ENCODE peak calls at places on chromosomes 13 and 19, in six cellular contexts. One of them, this sample, is unnamed.

GRCh38 chr19:17448190-17448967 is at the start of gene TMEM221:
- DNase-seq in heart left ventricle: peak; percentile 53
- DNase-seq in fibroblast of lung: no peak
- DNase-seq in A673: peak; percentile 60
- DNase-seq in fibroblast of the aortic adventitia: no peak
- DNase-seq in progenitor cell of endocrine pancreas: peak; percentile 71
- DNase-seq in this sample: peak; percentile 83

GRCh38 chr13:76229281-76229680 is 593.2 kb downstream of the LMO7 start:
- DNase-seq in progenitor cell of endocrine pancreas: no peak
- DNase-seq in heart left ventricle: no peak
- DNase-seq in fibroblast of lung: no peak
- DNase-seq in fibroblast of the aortic adventitia: no peak
- DNase-seq in A673: no peak
- DNase-seq in this sample: no peak

GRCh38 chr19:55720801-55721200 is 17.4 kb downstream of the NLRP9 start:
- DNase-seq in progenitor cell of endocrine pancreas: no peak
- DNase-seq in heart left ventricle: no peak
- DNase-seq in fibroblast of lung: no peak
- DNase-seq in fibroblast of the aortic adventitia: no peak
- DNase-seq in A673: no peak
- DNase-seq in this sample: no peak

GRCh38 chr13:26253262-26253786 is 605 bp upstream of the CDK8 start:
- DNase-seq in fibroblast of lung: no peak
- DNase-seq in fibroblast of the aortic adventitia: no peak
- DNase-seq in heart left ventricle: no peak
- DNase-seq in A673: no peak
- DNase-seq in progenitor cell of endocrine pancreas: no peak
- DNase-seq in this sample: no peak

GRCh38 chr13:33678906-33679657 is 138.9 kb upstream of the RFC3 start:
- DNase-seq in A673: no peak
- DNase-seq in heart left ventricle: peak; percentile 66
- DNase-seq in fibroblast of lung: peak; percentile 34
- DNase-seq in fibroblast of the aortic adventitia: peak; percentile 87
- DNase-seq in progenitor cell of endocrine pancreas: no peak
- DNase-seq in this sample: peak; percentile 87

GRCh38 chr19:15631817-15632216 is 8.9 kb upstream of the CYP4F3 start:
- DNase-seq in A673: peak; percentile 54
- DNase-seq in fibroblast of the aortic adventitia: no peak
- DNase-seq in heart left ventricle: no peak
- DNase-seq in progenitor cell of endocrine pancreas: no peak
- DNase-seq in fibroblast of lung: no peak
- DNase-seq in this sample: peak; percentile 9

GRCh38 chr13:112510002-112510780 is 77.8 kb downstream of the TUBGCP3 start:
- DNase-seq in A673: peak; percentile 65
- DNase-seq in heart left ventricle: no peak
- DNase-seq in fibroblast of the aortic adventitia: peak; percentile 70
- DNase-seq in fibroblast of lung: peak; percentile 76
- DNase-seq in progenitor cell of endocrine pancreas: no peak
- DNase-seq in this sample: peak; percentile 15

GRCh38 chr13:113776231-113777125 is 17.5 kb downstream of the TMEM255B start:
- DNase-seq in heart left ventricle: no peak
- DNase-seq in A673: no peak
- DNase-seq in fibroblast of lung: no peak
- DNase-seq in progenitor cell of endocrine pancreas: no peak
- DNase-seq in fibroblast of the aortic adventitia: no peak
- DNase-seq in this sample: no peak

GRCh38 chr13:98056839-98057410 is 86.0 kb upstream of the FARP1 start:
- DNase-seq in fibroblast of the aortic adventitia: no peak
- DNase-seq in progenitor cell of endocrine pancreas: no peak
- DNase-seq in heart left ventricle: no peak
- DNase-seq in fibroblast of lung: no peak
- DNase-seq in A673: no peak
- DNase-seq in this sample: no peak

GRCh38 chr19:35753634-35754364 is 3.0 kb downstream of the HSPB6 start:
- DNase-seq in heart left ventricle: peak; percentile 42
- DNase-seq in A673: no peak
- DNase-seq in fibroblast of the aortic adventitia: peak; percentile 41
- DNase-seq in progenitor cell of endocrine pancreas: no peak
- DNase-seq in fibroblast of lung: peak; percentile 34
- DNase-seq in this sample: no peak

GRCh38 chr19:2192862-2193261 is 29.1 kb downstream of the DOT1L start:
- DNase-seq in fibroblast of lung: no peak
- DNase-seq in fibroblast of the aortic adventitia: no peak
- DNase-seq in progenitor cell of endocrine pancreas: no peak
- DNase-seq in heart left ventricle: no peak
- DNase-seq in A673: no peak
- DNase-seq in this sample: no peak

GRCh38 chr13:82772802-82773201 is 1109.5 kb downstream of the SLITRK1 start:
- DNase-seq in A673: peak; percentile 14
- DNase-seq in fibroblast of the aortic adventitia: peak; percentile 40
- DNase-seq in fibroblast of lung: peak; percentile 87
- DNase-seq in progenitor cell of endocrine pancreas: no peak
- DNase-seq in heart left ventricle: no peak
- DNase-seq in this sample: no peak

GRCh38 chr19:57363734-57364181 is 407 bp downstream of the TRAPPC2B start:
- DNase-seq in progenitor cell of endocrine pancreas: no peak
- DNase-seq in fibroblast of lung: no peak
- DNase-seq in heart left ventricle: no peak
- DNase-seq in A673: peak; percentile 8
- DNase-seq in fibroblast of the aortic adventitia: no peak
- DNase-seq in this sample: no peak

GRCh38 chr13:21909331-21909730 is 238.5 kb downstream of the FGF9 start:
- DNase-seq in fibroblast of the aortic adventitia: no peak
- DNase-seq in fibroblast of lung: no peak
- DNase-seq in progenitor cell of endocrine pancreas: no peak
- DNase-seq in A673: no peak
- DNase-seq in heart left ventricle: no peak
- DNase-seq in this sample: no peak

GRCh38 chr19:7917292-7918061 is 2.7 kb upstream of the SNAPC2 start:
- DNase-seq in A673: peak; percentile 79
- DNase-seq in fibroblast of lung: peak; percentile 61
- DNase-seq in fibroblast of the aortic adventitia: peak; percentile 45
- DNase-seq in heart left ventricle: no peak
- DNase-seq in progenitor cell of endocrine pancreas: no peak
- DNase-seq in this sample: peak; percentile 76

GRCh38 chr19:1070576-1070930 is 3.6 kb downstream of the ARHGAP45 start:
- DNase-seq in progenitor cell of endocrine pancreas: no peak
- DNase-seq in heart left ventricle: no peak
- DNase-seq in A673: peak; percentile 73
- DNase-seq in fibroblast of the aortic adventitia: no peak
- DNase-seq in fibroblast of lung: no peak
- DNase-seq in this sample: no peak

GRCh38 chr19:13937479-13938360 is 497 bp downstream of the PODNL1 start:
- DNase-seq in fibroblast of the aortic adventitia: no peak
- DNase-seq in heart left ventricle: no peak
- DNase-seq in A673: no peak
- DNase-seq in fibroblast of lung: no peak
- DNase-seq in progenitor cell of endocrine pancreas: no peak
- DNase-seq in this sample: no peak

GRCh38 chr13:38308736-38309135 is 40.9 kb upstream of the UFM1 start:
- DNase-seq in A673: no peak
- DNase-seq in progenitor cell of endocrine pancreas: no peak
- DNase-seq in fibroblast of lung: peak; percentile 2
- DNase-seq in fibroblast of the aortic adventitia: peak; percentile 26
- DNase-seq in heart left ventricle: no peak
- DNase-seq in this sample: no peak

GRCh38 chr19:55690769-55691545 is 15.9 kb downstream of the EPN1 start:
- DNase-seq in fibroblast of lung: no peak
- DNase-seq in A673: no peak
- DNase-seq in fibroblast of the aortic adventitia: no peak
- DNase-seq in progenitor cell of endocrine pancreas: no peak
- DNase-seq in heart left ventricle: peak; percentile 24
- DNase-seq in this sample: no peak

GRCh38 chr13:92297971-92298942 is 899.8 kb downstream of the GPC5 start:
- DNase-seq in fibroblast of the aortic adventitia: no peak
- DNase-seq in heart left ventricle: no peak
- DNase-seq in A673: no peak
- DNase-seq in progenitor cell of endocrine pancreas: no peak
- DNase-seq in fibroblast of lung: no peak
- DNase-seq in this sample: no peak

GRCh38 chr19:12935071-12935470 is 1.6 kb upstream of the FARSA start:
- DNase-seq in fibroblast of the aortic adventitia: no peak
- DNase-seq in A673: no peak
- DNase-seq in fibroblast of lung: no peak
- DNase-seq in heart left ventricle: no peak
- DNase-seq in progenitor cell of endocrine pancreas: no peak
- DNase-seq in this sample: no peak

GRCh38 chr19:10431943-10432735 is 11.8 kb downstream of the PDE4A start:
- DNase-seq in heart left ventricle: peak; percentile 73
- DNase-seq in fibroblast of the aortic adventitia: peak; percentile 27
- DNase-seq in A673: peak; percentile 61
- DNase-seq in progenitor cell of endocrine pancreas: no peak
- DNase-seq in fibroblast of lung: no peak
- DNase-seq in this sample: peak; percentile 73

GRCh38 chr19:58022283-58022660 is 11.6 kb upstream of the ZSCAN1 start:
- DNase-seq in heart left ventricle: no peak
- DNase-seq in fibroblast of the aortic adventitia: no peak
- DNase-seq in progenitor cell of endocrine pancreas: no peak
- DNase-seq in fibroblast of lung: no peak
- DNase-seq in A673: no peak
- DNase-seq in this sample: no peak

GRCh38 chr13:22757530-22758120 is 423.2 kb upstream of the SGCG start:
- DNase-seq in fibroblast of lung: peak; percentile 56
- DNase-seq in fibroblast of the aortic adventitia: peak; percentile 7
- DNase-seq in heart left ventricle: no peak
- DNase-seq in A673: no peak
- DNase-seq in progenitor cell of endocrine pancreas: no peak
- DNase-seq in this sample: no peak

GRCh38 chr19:16095071-16095571 is 16.6 kb upstream of the RAB8A start:
- DNase-seq in progenitor cell of endocrine pancreas: no peak
- DNase-seq in A673: no peak
- DNase-seq in fibroblast of the aortic adventitia: no peak
- DNase-seq in fibroblast of lung: no peak
- DNase-seq in heart left ventricle: peak; percentile 57
- DNase-seq in this sample: peak; percentile 77

GRCh38 chr19:58350001-58350801 is 3.1 kb downstream of the A1BG start:
- DNase-seq in fibroblast of lung: no peak
- DNase-seq in A673: no peak
- DNase-seq in fibroblast of the aortic adventitia: peak; percentile 7
- DNase-seq in progenitor cell of endocrine pancreas: no peak
- DNase-seq in heart left ventricle: no peak
- DNase-seq in this sample: no peak

GRCh38 chr19:31258211-31259052 is 90.8 kb downstream of the TSHZ3 start:
- DNase-seq in A673: no peak
- DNase-seq in fibroblast of lung: no peak
- DNase-seq in heart left ventricle: no peak
- DNase-seq in progenitor cell of endocrine pancreas: no peak
- DNase-seq in fibroblast of the aortic adventitia: no peak
- DNase-seq in this sample: no peak

GRCh38 chr13:25932353-25932752 is 119.5 kb downstream of the SHISA2 start:
- DNase-seq in fibroblast of lung: no peak
- DNase-seq in heart left ventricle: no peak
- DNase-seq in A673: no peak
- DNase-seq in progenitor cell of endocrine pancreas: no peak
- DNase-seq in fibroblast of the aortic adventitia: no peak
- DNase-seq in this sample: no peak

GRCh38 chr13:83867708-83868107 is 14.6 kb downstream of the SLITRK1 start:
- DNase-seq in progenitor cell of endocrine pancreas: no peak
- DNase-seq in heart left ventricle: no peak
- DNase-seq in fibroblast of lung: no peak
- DNase-seq in fibroblast of the aortic adventitia: no peak
- DNase-seq in A673: no peak
- DNase-seq in this sample: no peak

GRCh38 chr13:58298556-58299135 is 667.1 kb downstream of the PCDH17 start:
- DNase-seq in fibroblast of the aortic adventitia: no peak
- DNase-seq in progenitor cell of endocrine pancreas: no peak
- DNase-seq in heart left ventricle: no peak
- DNase-seq in A673: no peak
- DNase-seq in fibroblast of lung: no peak
- DNase-seq in this sample: no peak

GRCh38 chr19:47891923-47892666 is 6.0 kb upstream of the SULT2A1 start:
- DNase-seq in progenitor cell of endocrine pancreas: no peak
- DNase-seq in A673: no peak
- DNase-seq in fibroblast of lung: no peak
- DNase-seq in fibroblast of the aortic adventitia: peak; percentile 23
- DNase-seq in heart left ventricle: no peak
- DNase-seq in this sample: no peak

GRCh38 chr19:43652546-43652874 is 12.9 kb upstream of the CADM4 start:
- DNase-seq in progenitor cell of endocrine pancreas: no peak
- DNase-seq in fibroblast of the aortic adventitia: no peak
- DNase-seq in A673: no peak
- DNase-seq in fibroblast of lung: no peak
- DNase-seq in heart left ventricle: no peak
- DNase-seq in this sample: no peak
- TF ChIP-seq CTCF in progenitor cell of endocrine pancreas: no peak
- TF ChIP-seq CTCF in fibroblast of the aortic adventitia: no peak
- TF ChIP-seq CTCF in A673: no peak
- TF ChIP-seq CTCF in fibroblast of lung: no peak
- TF ChIP-seq CTCF in heart left ventricle: no peak
- TF ChIP-seq CTCF in this sample: no peak

DNA sequence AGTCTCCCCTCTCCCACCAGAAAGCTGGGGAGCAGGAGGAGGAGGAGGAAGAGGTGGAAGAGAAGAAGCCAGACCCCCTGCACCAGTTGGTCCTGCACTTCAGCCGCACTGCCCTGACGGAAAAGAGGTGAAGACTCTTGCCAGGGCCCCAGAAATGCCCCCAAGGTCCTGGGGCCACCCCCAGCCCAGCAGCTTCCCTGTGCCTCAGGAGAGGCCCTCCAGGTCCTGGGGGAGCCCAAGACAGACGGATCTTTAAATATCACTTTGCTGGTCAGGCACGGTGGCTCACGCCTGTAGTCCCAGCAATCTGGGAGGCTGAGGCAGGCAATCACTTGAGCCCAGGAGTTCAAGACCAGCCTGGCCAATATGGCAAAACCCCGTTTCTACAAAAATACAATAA is 88.8 kb downstream of the MAP4K1 start:
- DNase-seq in A673: no peak
- DNase-seq in fibroblast of lung: no peak
- DNase-seq in heart left ventricle: no peak
- DNase-seq in progenitor cell of endocrine pancreas: no peak
- DNase-seq in fibroblast of the aortic adventitia: no peak
- DNase-seq in this sample: no peak
- TF ChIP-seq CTCF in A673: no peak
- TF ChIP-seq CTCF in fibroblast of lung: no peak
- TF ChIP-seq CTCF in heart left ventricle: no peak
- TF ChIP-seq CTCF in progenitor cell of endocrine pancreas: no peak
- TF ChIP-seq CTCF in fibroblast of the aortic adventitia: no peak
- TF ChIP-seq CTCF in this sample: no peak

GRCh38 chr13:23876265-23876664 is 12.9 kb downstream of the MIPEP start:
- DNase-seq in A673: peak; percentile 27
- DNase-seq in fibroblast of the aortic adventitia: peak; percentile 24
- DNase-seq in fibroblast of lung: peak; percentile 46
- DNase-seq in heart left ventricle: no peak
- DNase-seq in progenitor cell of endocrine pancreas: no peak
- DNase-seq in this sample: no peak
- TF ChIP-seq CTCF in A673: peak; percentile 63
- TF ChIP-seq CTCF in fibroblast of the aortic adventitia: peak; percentile 46
- TF ChIP-seq CTCF in fibroblast of lung: peak; percentile 61
- TF ChIP-seq CTCF in heart left ventricle: peak; percentile 16
- TF ChIP-seq CTCF in progenitor cell of endocrine pancreas: peak; percentile 50
- TF ChIP-seq CTCF in this sample: peak; percentile 29

DNA sequence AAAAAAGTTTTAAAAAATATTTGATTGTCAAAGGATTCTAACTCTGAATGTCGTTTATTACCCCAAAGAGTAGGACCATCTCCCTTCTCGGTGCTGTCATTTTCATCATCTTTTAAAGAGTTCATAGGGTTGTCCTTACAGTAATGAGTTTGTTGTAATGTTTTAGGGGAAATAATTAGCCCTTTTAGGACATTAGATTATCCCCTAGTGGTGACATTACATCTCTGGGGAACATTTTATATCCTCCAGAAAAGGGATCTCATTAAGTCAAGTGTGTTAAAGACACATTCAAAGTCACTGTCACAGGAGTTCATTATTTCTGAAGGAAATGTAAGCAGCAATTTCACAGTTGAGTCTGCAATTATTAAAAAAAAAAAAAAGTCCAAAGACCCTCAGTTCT is 99.3 kb upstream of the GJB6 start:
- DNase-seq in A673: peak; percentile 37
- DNase-seq in progenitor cell of endocrine pancreas: no peak
- DNase-seq in heart left ventricle: no peak
- DNase-seq in fibroblast of the aortic adventitia: no peak
- DNase-seq in fibroblast of lung: no peak
- DNase-seq in this sample: no peak
- TF ChIP-seq CTCF in A673: peak; percentile 26
- TF ChIP-seq CTCF in progenitor cell of endocrine pancreas: peak; percentile 5
- TF ChIP-seq CTCF in heart left ventricle: no peak
- TF ChIP-seq CTCF in fibroblast of the aortic adventitia: no peak
- TF ChIP-seq CTCF in fibroblast of lung: no peak
- TF ChIP-seq CTCF in this sample: no peak

This sample was measured in activated CD8-positive, alpha-beta T cell treated with anti-CD3 and anti-CD28 coated beads for 36 hours.